ENCODE peak calls at places on chromosome 21, in five cellular contexts. C is mesenchymal stem cell, I is ascending aorta, F is mammary epithelial cell, M is pancreas. V is an unnamed sample.

GRCh38 chr21:14977814-14978213 is 87.0 kb downstream of the NRIP1 start:
- DNase-seq in C (no peak), I (no peak), F (no peak), M (no peak), V (no peak)

GRCh38 chr21:31326478-31327247 is 17.4 kb downstream of the TIAM1 start:
- DNase-seq in C (no peak), I (no peak), F (no peak), M (no peak), V (no peak)

GRCh38 chr21:32257952-32258785 is 20.7 kb downstream of the MIS18A start:
- DNase-seq in C (peak; percentile 86), I (peak; percentile 85), F (peak; percentile 68), M (peak; percentile 76), V (no peak)

GRCh38 chr21:24590261-24590660 is 1017.0 kb downstream of the MRPL39 start:
- DNase-seq in C (no peak), I (no peak), F (no peak), M (no peak), V (no peak)

GRCh38 chr21:38780879-38781278 is 24.9 kb upstream of the ETS2 start:
- DNase-seq in C (peak; percentile 73), I (peak; percentile 2), F (no peak), M (no peak), V (no peak)

GRCh38 chr21:32382108-32382601 is 10.7 kb downstream of the URB1 start:
- DNase-seq in C (no peak), I (peak; percentile 67), F (no peak), M (no peak), V (no peak)

GRCh38 chr21:28729887-28730286 is 262.8 kb downstream of the LTN1 start:
- DNase-seq in C (no peak), I (no peak), F (no peak), M (no peak), V (no peak)

GRCh38 chr21:25831300-25831699 is 96.5 kb downstream of the GABPA start:
- DNase-seq in C (no peak), I (no peak), F (no peak), M (no peak), V (no peak)

GRCh38 chr21:21547368-21547953 is 549.3 kb downstream of the NCAM2 start:
- DNase-seq in C (no peak), I (no peak), F (no peak), M (no peak), V (no peak)

GRCh38 chr21:32994305-32994704 is 31.4 kb upstream of the OLIG2 start:
- DNase-seq in C (peak; percentile 25), I (no peak), F (no peak), M (no peak), V (no peak)

GRCh38 chr21:15730484-15731242 is 881 bp downstream of the USP25 start:
- DNase-seq in C (peak; percentile 21), I (no peak), F (peak; percentile 19), M (no peak), V (no peak)

GRCh38 chr21:22791986-22792560 is 1793.9 kb downstream of the NCAM2 start:
- DNase-seq in C (peak; percentile 34), I (no peak), F (no peak), M (no peak), V (no peak)

GRCh38 chr21:29125979-29126378 is 4.5 kb upstream of the MAP3K7CL start:
- DNase-seq in C (no peak), I (no peak), F (no peak), M (no peak), V (no peak)

DNA sequence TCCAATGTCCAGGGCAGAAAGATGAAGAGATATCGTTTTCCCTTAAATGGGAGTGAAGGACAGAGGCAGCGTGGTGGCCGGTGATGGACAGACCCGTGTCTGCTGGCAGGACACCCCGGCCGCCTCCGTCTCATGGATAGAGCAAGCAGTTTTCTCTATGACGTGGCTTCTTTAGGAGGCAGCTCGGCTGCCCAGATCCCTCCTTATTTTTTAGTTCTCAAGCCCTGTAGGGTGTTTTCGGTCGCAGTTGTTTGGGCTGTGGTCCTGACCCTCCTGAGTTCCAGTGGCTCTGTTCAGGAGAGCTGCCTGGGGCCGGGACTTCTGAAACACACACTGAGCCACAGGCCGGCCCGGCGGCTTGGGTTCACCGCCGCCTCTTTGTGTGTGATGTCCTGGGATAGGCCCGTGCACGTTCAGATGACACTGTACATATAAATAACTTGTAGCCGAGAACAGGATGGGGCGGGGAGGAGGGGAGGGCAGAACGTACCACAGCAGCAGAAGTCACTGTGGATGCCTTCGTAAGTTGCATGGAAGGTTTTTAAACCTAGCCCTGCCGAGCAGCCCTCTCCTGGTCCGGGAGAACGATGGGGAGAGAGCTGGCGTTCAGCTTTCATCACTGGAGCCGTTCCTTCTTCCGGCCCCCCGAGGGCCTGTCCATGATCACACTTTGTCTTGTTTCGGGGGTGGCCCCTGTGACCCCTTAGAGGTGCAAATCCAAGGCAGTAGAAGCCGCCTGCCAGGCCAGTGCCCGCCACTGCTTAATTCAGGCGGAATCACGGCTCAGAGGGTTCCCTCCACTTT is 65.2 kb downstream of the SIK1 start:
- DNase-seq in C (peak; percentile 35), I (no peak), F (peak; percentile 93), M (no peak), V (peak; percentile 44)
- H3K4me3 ChIP-seq in C (no peak overlapping the region), I (peak overlapping the region; percentile 18), F (peak overlapping the region; percentile 2), M (no peak overlapping the region), V (peak overlapping the region; percentile 31)

GRCh38 chr21:41769106-41769505 is 2.3 kb upstream of the RIPK4 start:
- DNase-seq in C (no peak), I (peak; percentile 57), F (no peak), M (no peak), V (no peak)

GRCh38 chr21:41770901-41771624 is 4.2 kb upstream of the RIPK4 start:
- DNase-seq in C (no peak), I (peak; percentile 57), F (no peak), M (no peak), V (no peak)

GRCh38 chr21:41768371-41769042 is 1.7 kb upstream of the RIPK4 start:
- DNase-seq in C (peak; percentile 29), I (peak; percentile 74), F (peak; percentile 87), M (peak; percentile 88), V (no peak)

GRCh38 chr21:41769521-41769920 is 2.7 kb upstream of the RIPK4 start:
- DNase-seq in C (no peak), I (peak; percentile 56), F (no peak), M (no peak), V (no peak)

GRCh38 chr21:41769933-41770332 is 3.1 kb upstream of the RIPK4 start:
- DNase-seq in C (no peak), I (no peak), F (no peak), M (no peak), V (no peak)
- H3K27ac ChIP-seq in C (no peak overlapping the region), I (no peak overlapping the region), F (no peak overlapping the region), M (peak overlapping the region; percentile 96), V (no peak overlapping the region)

DNA sequence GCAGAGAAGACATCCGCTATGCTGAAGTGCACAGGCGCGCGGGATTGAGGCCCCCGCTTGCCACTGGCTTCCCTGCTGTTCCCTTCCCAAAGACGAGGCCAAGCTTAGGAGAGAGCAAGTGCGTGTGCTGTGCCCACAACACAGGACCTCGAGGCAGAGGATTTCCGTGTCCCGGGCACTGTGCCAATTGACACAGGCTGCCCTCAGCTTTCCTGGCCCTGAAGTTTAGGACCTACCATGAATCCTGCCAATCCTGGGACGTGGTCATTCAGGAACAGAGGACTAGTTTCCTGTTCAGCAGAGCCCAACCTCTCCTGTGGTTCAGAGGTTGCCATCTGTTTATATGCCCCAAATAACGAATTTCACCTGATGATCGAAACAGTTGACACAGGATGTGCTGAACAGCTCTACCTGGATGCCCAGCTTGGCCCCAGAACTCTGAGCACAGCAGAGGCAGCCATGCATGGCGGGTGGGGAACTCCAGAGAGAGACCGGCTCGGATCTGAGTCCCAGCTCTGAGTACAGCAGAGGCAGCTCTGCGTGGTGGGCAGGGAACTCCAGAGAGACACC is 22.0 kb downstream of the SLC37A1 start:
- DNase-seq in C (no peak), I (peak; percentile 58), F (no peak), M (no peak), V (no peak)
- H3K4me3 ChIP-seq in C (no peak overlapping the region), I (no peak overlapping the region), F (no peak overlapping the region), M (no peak overlapping the region), V (no peak overlapping the region)

GRCh38 chr21:37368536-37369279 is 2.1 kb downstream of the DYRK1A start:
- DNase-seq in C (peak; percentile 60), I (no peak), F (peak; percentile 88), M (no peak), V (no peak)
- H3K27ac ChIP-seq in C (peak overlapping the region; percentile 2), I (peak overlapping the region; percentile 100), F (peak overlapping the region; percentile 95), M (peak overlapping the region; percentile 100), V (peak overlapping the region; percentile 99)

DNA sequence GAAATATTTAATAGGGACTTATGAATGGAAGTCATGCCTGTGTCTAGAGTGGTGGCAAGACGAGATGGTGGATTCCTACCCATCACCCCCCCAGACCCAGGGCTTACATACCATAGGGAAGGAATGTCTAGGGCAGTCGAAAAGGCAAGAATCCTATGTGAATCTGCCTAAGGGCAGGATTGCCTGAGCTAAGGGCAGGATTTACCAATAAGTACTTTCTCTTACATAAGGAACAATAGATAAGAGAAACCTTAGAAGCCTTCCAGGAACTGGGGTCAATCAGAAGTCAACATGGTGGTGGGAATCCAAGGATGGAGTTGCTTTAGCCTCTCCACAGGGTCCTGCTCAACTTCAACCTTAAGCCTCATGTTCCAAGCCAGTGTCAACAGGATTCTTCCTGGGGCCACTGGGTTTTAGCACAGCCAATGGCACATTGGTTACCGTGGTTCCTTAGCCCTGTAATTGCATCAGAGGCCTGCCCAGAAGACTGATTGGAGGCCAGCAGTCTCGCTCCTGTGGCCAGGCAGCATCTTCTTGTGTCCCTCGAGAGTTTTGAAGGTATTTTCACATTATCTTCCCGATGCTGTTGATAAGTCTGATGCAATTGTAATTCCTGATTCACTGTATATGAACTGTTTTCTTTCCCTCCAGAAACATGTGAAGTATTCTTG is 20.7 kb downstream of the BACE2 start:
- DNase-seq in C (no peak), I (no peak), F (no peak), M (no peak), V (no peak)
- H3K4me3 ChIP-seq in C (no peak overlapping the region), I (no peak overlapping the region), F (no peak overlapping the region), M (no peak overlapping the region), V (no peak overlapping the region)

DNA sequence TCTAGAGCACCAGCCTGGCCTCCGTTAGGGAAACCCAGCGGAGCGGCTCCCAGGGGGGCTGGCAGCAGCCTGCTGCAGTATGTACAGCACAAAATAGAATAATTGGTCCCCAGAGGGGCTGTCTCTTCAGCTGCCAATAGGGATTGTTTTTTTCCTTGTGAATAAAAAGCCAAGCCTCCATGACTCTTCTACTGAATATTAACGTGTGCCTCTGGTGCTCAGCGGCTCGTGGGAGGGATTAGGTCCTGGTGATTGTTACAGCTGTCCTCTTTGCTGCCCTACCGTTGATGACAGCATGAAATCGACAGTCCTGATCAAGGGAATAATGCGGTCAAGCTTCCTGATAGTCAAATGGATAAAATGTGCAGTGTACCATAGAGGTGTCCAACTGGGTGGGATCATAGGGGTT is 190.7 kb upstream of the RUNX1 start:
- DNase-seq in C (no peak), I (no peak), F (no peak), M (no peak), V (no peak)
- H3K27ac ChIP-seq in C (no peak overlapping the region), I (no peak overlapping the region), F (no peak overlapping the region), M (no peak overlapping the region), V (no peak overlapping the region)

V was measured in upper lobe of left lung.